ENCODE peak calls at places on chromosome 15, in seven cellular contexts. Z, K, N, X, E, U and F are unnamed samples.
A peak's percentile ranks its signal among the peaks of the same experiment; 100 is the strongest.

GRCh38 chr15:67033012-67033411 is 32.4 kb upstream of the SMAD3 start:
- DNase-seq in Z (no peak), K (no peak), N (no peak), X (no peak), E (no peak), U (no peak), F (peak; percentile 59)

GRCh38 chr15:28969511-28970085 is 83.8 kb downstream of the APBA2 start:
- DNase-seq in Z (no peak), K (peak; percentile 54), N (no peak), X (no peak), E (no peak), U (no peak), F (no peak)

GRCh38 chr15:36271048-36271447 is 308.4 kb upstream of the CDIN1 start:
- DNase-seq in Z (no peak), K (no peak), N (no peak), X (no peak), E (no peak), U (no peak), F (no peak)

GRCh38 chr15:75048394-75048793 is 25.0 kb downstream of the PPCDC start:
- DNase-seq in Z (no peak), K (no peak), N (no peak), X (no peak), E (no peak), U (no peak), F (no peak)

GRCh38 chr15:40155270-40155910 is 5.5 kb upstream of the BUB1B start:
- DNase-seq in Z (no peak), K (no peak), N (no peak), X (no peak), E (no peak), U (peak; percentile 45), F (no peak)

GRCh38 chr15:76533995-76534394 is 197.4 kb downstream of the ISL2 start:
- DNase-seq in Z (no peak), K (no peak), N (no peak), X (peak; percentile 32), E (no peak), U (no peak), F (no peak)

GRCh38 chr15:64643685-64644084 is 131.7 kb downstream of the RBPMS2 start:
- DNase-seq in Z (no peak), K (no peak), N (no peak), X (no peak), E (no peak), U (no peak), F (no peak)

GRCh38 chr15:39684215-39684614 is 98.4 kb downstream of the FSIP1 start:
- DNase-seq in Z (no peak), K (no peak), N (no peak), X (no peak), E (no peak), U (no peak), F (no peak)

GRCh38 chr15:52254331-52254730 is 41.3 kb downstream of the MYO5C start:
- DNase-seq in Z (peak; percentile 57), K (no peak), N (no peak), X (no peak), E (no peak), U (no peak), F (no peak)

GRCh38 chr15:95690631-95691340 is 639.7 kb upstream of the NR2F2 start:
- DNase-seq in Z (no peak), K (no peak), N (no peak), X (no peak), E (no peak), U (no peak), F (no peak)

GRCh38 chr15:45962733-45963132 is 327.9 kb downstream of the SQOR start:
- DNase-seq in Z (no peak), K (no peak), N (no peak), X (no peak), E (no peak), U (no peak), F (no peak)

GRCh38 chr15:95872366-95872771 is 458.1 kb upstream of the NR2F2 start:
- DNase-seq in Z (no peak), K (no peak), N (no peak), X (no peak), E (no peak), U (no peak), F (no peak)

GRCh38 chr15:67010898-67011619 is 54.3 kb upstream of the SMAD3 start:
- DNase-seq in Z (no peak), K (no peak), N (no peak), X (no peak), E (no peak), U (no peak), F (no peak)

GRCh38 chr15:75814794-75815193 is 28.5 kb upstream of the UBE2Q2 start:
- DNase-seq in Z (no peak), K (no peak), N (no peak), X (no peak), E (no peak), U (no peak), F (no peak)

GRCh38 chr15:38705421-38706219 is 141.0 kb upstream of the RASGRP1 start:
- DNase-seq in Z (no peak), K (no peak), N (no peak), X (no peak), E (no peak), U (no peak), F (no peak)

GRCh38 chr15:79595271-79595670 is 163.1 kb downstream of the MINAR1 start:
- DNase-seq in Z (no peak), K (no peak), N (no peak), X (no peak), E (no peak), U (no peak), F (no peak)

GRCh38 chr15:55562601-55563000 is 25.5 kb downstream of the PYGO1 start:
- DNase-seq in Z (no peak), K (no peak), N (no peak), X (no peak), E (no peak), U (no peak), F (no peak)

DNA sequence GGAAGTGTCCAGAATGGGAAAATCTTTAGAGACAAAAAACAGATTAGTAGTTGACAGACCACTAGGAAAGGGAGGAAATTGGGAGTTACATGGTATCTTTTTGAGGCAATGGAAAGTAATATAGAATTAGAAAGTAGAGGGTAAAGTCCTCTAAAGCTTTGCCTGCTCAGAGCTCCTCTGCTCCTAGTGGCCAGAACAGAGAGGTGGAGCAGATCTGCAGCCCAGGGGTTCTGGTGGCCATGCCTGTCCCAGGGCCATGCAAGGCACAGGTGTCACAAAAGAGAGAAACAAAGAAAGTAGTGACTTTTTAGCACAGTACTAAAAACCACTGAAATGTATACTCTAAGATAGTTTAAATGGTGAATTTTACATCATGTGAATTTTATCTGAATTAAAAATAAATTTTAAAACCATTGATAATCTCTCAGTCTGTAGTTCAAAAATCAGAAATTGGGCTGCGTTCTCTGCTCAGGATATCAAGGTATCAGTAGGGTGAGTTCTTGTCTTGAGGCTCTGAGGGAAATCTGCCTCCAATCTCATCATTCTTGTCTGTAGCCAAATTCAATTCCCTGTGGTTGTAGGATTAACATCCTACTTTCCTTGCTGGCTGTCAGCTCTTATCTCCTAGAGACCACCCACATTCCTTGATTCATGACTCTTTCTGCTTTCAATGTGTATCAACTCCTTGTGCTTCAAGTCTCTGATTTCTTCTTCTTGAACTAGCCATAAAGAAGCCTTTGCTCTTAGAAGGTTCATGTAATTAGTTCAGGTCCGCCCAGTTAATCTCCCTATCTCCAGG is 23.6 kb downstream of the PYGO1 start:
- DNase-seq in Z (no peak), K (no peak), N (no peak), X (no peak), E (no peak), U (no peak), F (no peak)
- TF ChIP-seq CTCF in Z (no peak), K (no peak), N (no peak), X (peak; percentile 7), E (no peak), U (no peak), F (no peak)

GRCh38 chr15:73079570-73079969 is 27.3 kb downstream of the NEO1 start:
- DNase-seq in Z (no peak), K (no peak), N (no peak), X (no peak), E (no peak), U (no peak), F (no peak)

GRCh38 chr15:73078722-73079121 is 26.5 kb downstream of the NEO1 start:
- DNase-seq in Z (no peak), K (no peak), N (no peak), X (peak; percentile 73), E (peak; percentile 91), U (peak; percentile 48), F (no peak)

GRCh38 chr15:73082719-73083275 is 30.5 kb downstream of the NEO1 start:
- DNase-seq in Z (no peak), K (no peak), N (no peak), X (no peak), E (no peak), U (no peak), F (no peak)

GRCh38 chr15:73078291-73078690 is 26.0 kb downstream of the NEO1 start:
- DNase-seq in Z (no peak), K (no peak), N (no peak), X (no peak), E (no peak), U (no peak), F (no peak)

DNA sequence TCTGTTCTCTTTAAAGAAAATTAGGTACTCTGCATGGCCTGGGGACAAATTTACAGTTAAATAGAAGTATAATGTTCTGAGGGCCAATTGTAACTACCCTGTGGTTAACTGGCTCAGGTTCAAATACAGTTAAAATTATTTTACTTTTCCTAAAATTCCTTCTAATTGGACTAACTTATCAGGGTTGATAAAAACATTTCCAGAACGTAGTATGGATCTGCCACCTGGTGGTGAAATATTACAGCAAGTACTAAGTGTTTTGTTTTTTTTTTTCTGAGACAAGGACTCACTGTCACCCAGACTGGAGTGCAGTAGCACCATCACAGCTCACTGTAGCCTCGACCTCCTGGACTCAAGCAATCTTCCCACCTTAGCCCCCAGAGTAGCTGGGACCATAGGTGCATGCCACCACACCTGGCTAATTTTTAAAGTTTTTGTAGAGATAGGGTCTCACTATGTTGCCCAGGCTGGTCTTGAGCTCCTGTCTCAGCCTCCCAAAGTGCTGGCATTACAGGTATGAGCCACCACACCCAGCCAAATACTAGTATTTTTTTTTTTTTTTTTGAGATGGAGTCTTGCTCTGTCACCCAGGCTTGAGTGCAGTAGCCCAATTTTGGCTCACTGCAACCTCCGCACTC is 29.2 kb downstream of the NEO1 start:
- DNase-seq in Z (peak; percentile 51), K (no peak), N (no peak), X (peak; percentile 41), E (peak; percentile 31), U (no peak), F (peak; percentile 8)
- TF ChIP-seq CTCF in Z (peak; percentile 83), K (no peak), N (peak; percentile 45), X (peak; percentile 66), E (peak; percentile 55), U (peak; percentile 79), F (peak; percentile 70)

DNA sequence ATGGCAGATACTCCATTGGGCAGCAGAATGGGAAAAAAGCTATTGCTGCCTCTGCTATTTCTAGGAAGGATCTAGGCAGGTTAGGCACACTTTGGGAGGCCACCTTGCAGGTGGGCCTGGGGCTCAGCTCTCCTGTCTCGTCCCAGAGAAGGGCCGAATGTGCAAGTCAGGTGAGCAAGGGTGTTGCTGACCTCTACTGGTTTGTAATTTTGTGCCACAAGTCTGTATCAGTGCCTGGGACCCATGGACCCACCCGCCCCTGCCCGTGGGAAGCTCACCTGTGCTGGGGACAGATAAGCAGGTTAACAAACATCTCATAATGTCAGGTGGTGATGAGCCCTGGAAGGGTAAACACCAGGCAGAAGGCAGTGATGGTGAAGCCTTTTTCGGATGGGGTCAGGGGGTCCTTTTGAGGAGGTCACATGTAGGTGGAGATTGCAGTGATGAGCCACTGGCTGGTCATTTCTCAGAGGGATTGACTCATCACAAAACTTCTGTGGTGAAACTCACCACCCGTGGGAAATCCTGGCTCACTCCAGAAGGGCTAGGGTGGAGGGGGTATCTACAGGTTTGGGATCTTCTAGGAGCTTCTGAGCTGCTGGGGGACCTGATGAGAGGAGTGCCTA is 161.3 kb downstream of the KLF13 start:
- DNase-seq in Z (peak; percentile 61), K (peak; percentile 86), N (no peak), X (no peak), E (peak; percentile 16), U (peak; percentile 25), F (peak; percentile 60)
- TF ChIP-seq CTCF in Z (peak; percentile 71), K (no peak), N (no peak), X (no peak), E (no peak), U (no peak), F (no peak)

GRCh38 chr15:25694238-25694584 is 168.9 kb downstream of the ATP10A start:
- DNase-seq in Z (no peak), K (peak; percentile 65), N (peak; percentile 39), X (no peak), E (no peak), U (no peak), F (no peak)
- TF ChIP-seq CTCF in Z (peak; percentile 52), K (no peak), N (no peak), X (no peak), E (no peak), U (no peak), F (peak; percentile 34)